ENCODE peak calls at places on chromosome 3, in four cellular contexts. T is tibial nerve, D is cardiac fibroblast, U is keratinocyte. V is an unnamed sample.

GRCh38 chr3:72658466-72659100 is 189.7 kb downstream of the SHQ1 start:
- DNase-seq in T (no peak), U (no peak), D (no peak), V (no peak)

GRCh38 chr3:191528589-191528988 is 67.6 kb downstream of the PYDC2 start:
- DNase-seq in D (no peak), T (no peak), U (no peak), V (peak)

GRCh38 chr3:25384471-25384870 is 43.6 kb upstream of the RARB start:
- DNase-seq in T (no peak), D (no peak), U (no peak), V (no peak)

GRCh38 chr3:140167600-140168281 is 232.8 kb downstream of the CLSTN2 start:
- DNase-seq in D (no peak), U (no peak), T (no peak), V (no peak)

GRCh38 chr3:10839167-10839566 is 23.1 kb downstream of the SLC6A11 start:
- DNase-seq in D (no peak), U (no peak), T (no peak), V (no peak)

GRCh38 chr3:123432832-123433523 is 15.9 kb downstream of the ADCY5 start:
- DNase-seq in T (no peak), D (no peak), U (no peak), V (no peak)

GRCh38 chr3:105166893-105167292 is 199.8 kb upstream of the ALCAM start:
- DNase-seq in D (peak), U (no peak), T (no peak), V (no peak)

GRCh38 chr3:118987466-118987865 is 47.2 kb downstream of the IGSF11 start:
- DNase-seq in T (peak), U (no peak), D (peak), V (no peak)

GRCh38 chr3:40137586-40138295 is 171.8 kb upstream of the EIF1B start:
- DNase-seq in D (peak), U (peak), T (no peak), V (peak)

GRCh38 chr3:190458040-190458439 is 8.3 kb upstream of the TMEM207 start:
- DNase-seq in T (no peak), U (no peak), D (peak), V (no peak)

GRCh38 chr3:184354121-184354728 is 7.2 kb downstream of the CLCN2 start:
- DNase-seq in T (peak), D (peak), U (no peak), V (no peak)

GRCh38 chr3:60395173-60395762 is 856.0 kb downstream of the FHIT start:
- DNase-seq in T (no peak), D (no peak), U (no peak), V (no peak)

GRCh38 chr3:166570136-166570535 is 732.9 kb upstream of the BCHE start:
- DNase-seq in T (no peak), U (no peak), D (no peak), V (no peak)

GRCh38 chr3:1196997-1197396 is 104.2 kb downstream of the CNTN6 start:
- DNase-seq in U (no peak), T (no peak), D (no peak), V (no peak)

GRCh38 chr3:156317457-156317856 is 197.1 kb downstream of the KCNAB1 start:
- DNase-seq in U (peak), T (no peak), D (peak), V (no peak)

GRCh38 chr3:23701711-23702110 is 104.0 kb upstream of the UBE2E1 start:
- DNase-seq in T (no peak), U (no peak), D (no peak), V (no peak)

GRCh38 chr3:172142074-172143059 is 103.0 kb downstream of the FNDC3B start:
- DNase-seq in T (no peak), U (no peak), D (peak), V (peak)

GRCh38 chr3:8762607-8763377 is 6.6 kb downstream of the OXTR start:
- DNase-seq in U (no peak), T (no peak), D (no peak), V (no peak)

GRCh38 chr3:117084739-117085270 is 375.2 kb downstream of the TUSC7 start:
- DNase-seq in U (no peak), T (no peak), D (no peak), V (no peak)

GRCh38 chr3:196931157-196931556 is 11.2 kb downstream of the NCBP2 start:
- DNase-seq in D (no peak), T (no peak), U (no peak), V (no peak)

GRCh38 chr3:101940521-101940992 is 91.2 kb downstream of the NFKBIZ start:
- DNase-seq in U (no peak), T (no peak), D (peak), V (peak)

GRCh38 chr3:39803956-39804355 is 5.5 kb upstream of the MYRIP start:
- DNase-seq in U (no peak), D (no peak), T (no peak), V (no peak)

GRCh38 chr3:61537366-61537765 is 24.0 kb upstream of the PTPRG start:
- DNase-seq in U (no peak), D (peak), T (no peak), V (no peak)

DNA sequence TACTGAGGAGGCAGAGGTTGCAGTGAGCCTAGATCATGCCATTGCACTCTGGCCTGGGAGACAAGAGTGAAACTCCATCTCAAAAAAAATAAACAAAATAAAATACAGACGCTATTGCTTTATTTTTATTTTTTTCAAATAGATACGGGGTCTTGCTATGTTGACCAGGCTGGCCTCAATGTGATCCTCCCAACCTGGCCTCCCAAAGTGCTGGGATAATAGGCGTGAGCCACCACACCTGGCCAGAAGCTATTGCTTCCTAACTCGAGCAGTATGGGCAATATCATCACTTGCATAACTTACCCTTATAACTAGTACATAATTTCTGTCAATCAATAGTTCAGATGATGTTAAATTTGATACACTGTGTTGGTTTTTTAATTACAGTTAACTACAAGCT is 3.0 kb downstream of the ARF4 start:
- DNase-seq in D (no peak), T (no peak), U (no peak), V (no peak)
- H3K4me3 ChIP-seq in D (peak), T (no peak), U (no peak), V (peak)

DNA sequence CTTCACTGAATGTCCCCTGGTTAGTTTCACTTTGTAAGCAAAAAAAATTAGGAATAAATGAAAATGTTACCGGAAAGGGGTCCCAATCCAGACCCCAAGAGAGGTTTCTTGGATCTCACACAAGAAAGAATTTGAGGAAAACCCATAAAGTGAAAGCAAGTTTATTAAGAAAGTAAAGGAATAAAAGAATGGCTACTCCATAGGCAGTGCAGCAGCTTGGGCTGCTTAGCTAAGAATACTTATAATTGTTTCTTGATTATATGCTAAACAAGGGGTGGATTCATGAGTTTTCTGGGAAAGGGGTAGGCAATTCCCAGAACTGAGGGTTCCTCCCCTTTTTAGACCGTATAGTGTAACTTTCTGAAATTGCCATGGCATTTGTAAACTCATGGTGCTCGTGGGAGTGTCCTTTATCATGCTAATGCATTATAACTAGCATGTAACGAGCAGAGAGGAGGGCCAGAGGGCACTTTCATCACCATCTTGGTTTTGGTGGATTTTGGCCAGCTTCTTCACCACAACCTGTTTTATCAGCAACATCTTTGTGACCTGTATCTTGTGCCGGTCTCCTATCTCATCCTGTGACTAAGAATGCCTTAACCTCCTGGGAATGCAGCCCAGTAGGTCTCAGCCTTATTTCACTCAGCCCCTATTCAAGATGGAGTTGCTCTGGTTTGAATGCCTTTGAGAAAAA is 41.0 kb upstream of the CMSS1 start:
- DNase-seq in D (peak), U (peak), T (no peak), V (no peak)
- H3K4me3 ChIP-seq in D (no peak), U (no peak), T (peak), V (no peak)

GRCh38 chr3:5197470-5198312 is 10.2 kb downstream of the EDEM1 start:
- DNase-seq in U (peak), T (no peak), D (peak), V (peak)

GRCh38 chr3:5194801-5195509 is 7.4 kb downstream of the EDEM1 start:
- DNase-seq in D (peak), T (peak), U (peak), V (peak)

GRCh38 chr3:5195605-5196004 is 8.1 kb downstream of the EDEM1 start:
- DNase-seq in U (no peak), D (no peak), T (no peak), V (no peak)

GRCh38 chr3:5198313-5198677 is 10.8 kb downstream of the EDEM1 start:
- DNase-seq in T (no peak), D (no peak), U (no peak), V (no peak)

DNA sequence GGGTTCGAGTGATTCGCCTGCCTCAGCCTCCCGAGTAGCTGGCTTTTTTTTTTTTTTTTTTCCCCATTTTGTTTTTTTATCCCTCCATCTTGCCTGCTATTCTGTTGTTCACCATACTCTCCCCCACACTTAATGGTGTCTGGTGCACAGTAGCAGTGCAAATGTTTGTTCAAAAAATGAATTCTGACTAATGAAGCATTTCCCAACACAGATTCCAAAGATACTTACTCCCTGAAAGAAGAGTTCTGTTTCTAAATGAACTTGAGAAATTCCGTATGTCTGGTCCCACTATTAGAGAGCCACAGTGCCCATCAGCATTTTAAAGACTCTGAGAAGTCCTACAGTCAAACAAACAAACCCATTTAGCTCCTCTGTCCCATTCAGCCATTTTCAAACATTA is 9.5 kb downstream of the EDEM1 start:
- DNase-seq in T (no peak), D (peak), U (no peak), V (peak)
- H3K4me3 ChIP-seq in T (no peak), D (no peak), U (no peak), V (no peak)

GRCh38 chr3:15329058-15330005 is 3.1 kb downstream of the SH3BP5 start:
- DNase-seq in U (no peak), T (no peak), D (no peak), V (no peak)

GRCh38 chr3:15326037-15326436 is 6.3 kb downstream of the SH3BP5 start:
- DNase-seq in U (no peak), D (no peak), T (peak), V (no peak)

GRCh38 chr3:15326673-15327072 is 5.7 kb downstream of the SH3BP5 start:
- DNase-seq in T (no peak), D (no peak), U (no peak), V (no peak)

GRCh38 chr3:15330031-15330596 is 2.3 kb downstream of the SH3BP5 start:
- DNase-seq in U (no peak), T (peak), D (peak), V (peak)

DNA sequence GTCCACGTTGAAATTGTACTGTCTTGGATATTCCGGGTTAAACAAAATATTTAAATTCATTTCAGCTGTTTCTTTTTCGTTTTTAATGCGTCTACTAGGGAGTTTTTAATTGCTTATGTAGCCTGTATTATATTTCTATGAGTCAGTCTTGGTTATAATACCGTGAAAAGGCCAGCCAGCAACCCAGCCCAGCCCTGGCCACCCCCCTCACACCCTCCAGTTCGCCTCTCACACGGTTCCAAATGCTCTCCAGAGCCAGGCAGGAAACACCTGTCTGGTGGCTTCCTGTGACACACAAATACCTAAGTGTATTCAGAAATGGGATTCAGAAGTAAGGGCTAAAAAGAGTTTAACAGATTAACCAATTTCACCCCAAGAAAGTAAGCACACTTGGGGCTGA is 4.4 kb downstream of the SH3BP5 start:
- DNase-seq in U (no peak), T (no peak), D (no peak), V (no peak)
- H3K4me3 ChIP-seq in U (no peak), T (no peak), D (no peak), V (no peak)

GRCh38 chr3:135966349-135966695 is 794 bp downstream of the PPP2R3A start:
- DNase-seq in U (no peak), T (peak), D (no peak), V (no peak)

GRCh38 chr3:135965129-135965505 is 411 bp upstream of the PPP2R3A start:
- DNase-seq in U (no peak), T (no peak), D (no peak), V (no peak)

GRCh38 chr3:135967867-135968266 is 2.3 kb downstream of the PPP2R3A start:
- DNase-seq in D (no peak), U (no peak), T (no peak), V (no peak)

GRCh38 chr3:135965506-135966348 is at the start of gene PPP2R3A:
- DNase-seq in U (peak), T (peak), D (peak), V (peak)

GRCh38 chr3:135966875-135967274 is 1.3 kb downstream of the PPP2R3A start:
- DNase-seq in U (no peak), D (peak), T (no peak), V (no peak)
- H3K4me3 ChIP-seq in U (peak), D (peak), T (peak), V (peak)

GRCh38 chr3:146468234-146468931 is 978 bp downstream of the PLSCR2 start:
- DNase-seq in D (peak), T (peak), U (no peak), V (no peak)
- H3K4me3 ChIP-seq in D (no peak), T (no peak), U (no peak), V (peak)

DNA sequence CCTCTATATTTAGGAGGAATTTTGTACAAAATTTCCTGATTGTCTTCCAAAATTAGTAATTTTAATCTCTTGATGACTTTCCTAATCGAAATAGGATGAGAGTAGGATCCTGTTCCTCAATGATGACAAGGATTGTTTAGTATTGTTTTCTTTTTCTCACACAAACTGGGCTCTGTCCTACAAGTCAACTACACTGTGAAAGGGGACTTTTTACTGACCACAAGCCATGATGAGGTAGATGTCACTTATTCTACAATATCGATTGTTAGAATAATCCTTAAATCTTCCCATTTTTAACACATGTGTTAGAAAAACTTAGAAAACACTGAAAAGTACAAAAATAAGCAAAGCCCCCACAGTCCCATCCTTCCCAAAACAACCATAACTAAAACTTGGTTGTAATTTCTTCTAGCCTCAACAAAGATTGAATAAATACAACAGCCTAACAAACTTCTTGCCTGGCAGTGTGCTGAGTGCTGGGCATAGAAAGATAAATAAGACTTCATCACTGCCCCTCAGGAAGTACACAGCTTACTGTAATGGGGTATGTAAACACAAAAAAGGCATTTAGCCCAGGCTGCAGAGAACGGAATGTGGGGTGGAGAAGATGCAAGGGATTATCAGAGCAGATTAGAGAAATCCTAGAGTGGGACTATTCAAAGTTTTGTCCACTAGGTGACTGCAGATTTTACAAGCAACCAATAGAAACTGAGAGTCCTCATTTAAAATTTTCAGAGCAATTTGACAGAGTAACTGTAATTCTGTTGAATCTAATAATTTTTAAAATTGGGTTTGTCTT is 35.6 kb upstream of the TSC22D2 start:
- DNase-seq in T (no peak), U (no peak), D (no peak), V (no peak)
- H3K4me3 ChIP-seq in T (no peak), U (no peak), D (no peak), V (no peak)

GRCh38 chr3:151384741-151385174 is at the start of gene P2RY12:
- DNase-seq in D (no peak), T (no peak), U (no peak), V (no peak)

GRCh38 chr3:151386063-151386462 is 1.5 kb upstream of the P2RY12 start:
- DNase-seq in T (no peak), U (no peak), D (no peak), V (no peak)

GRCh38 chr3:151383111-151383510 is 1.4 kb downstream of the P2RY12 start:
- DNase-seq in D (no peak), U (no peak), T (no peak), V (no peak)

GRCh38 chr3:151382671-151383070 is 1.9 kb downstream of the P2RY12 start:
- DNase-seq in T (no peak), D (no peak), U (no peak), V (no peak)

GRCh38 chr3:151383956-151384355 is 597 bp downstream of the P2RY12 start:
- DNase-seq in U (no peak), D (peak), T (no peak), V (no peak)
- H3K4me3 ChIP-seq in U (no peak), D (no peak), T (peak), V (no peak)